ENCODE peak calls at places on chromosomes 7 and 10, in six cellular contexts. K is right atrium auricular region, C is fibroblast of lung, I is GM23338, Z is AG04450, D is tibial nerve. E is an unnamed sample.
A peak's percentile ranks its signal among the peaks of the same experiment; 100 is the strongest.

GRCh38 chr7:29331163-29331562 is 136.6 kb downstream of the CHN2 start:
- DNase-seq in K (no peak), C (no peak), I (no peak), Z (no peak), D (no peak), E (no peak)

GRCh38 chr7:98294798-98295382 is 13.4 kb downstream of the BRI3 start:
- DNase-seq in K (no peak), C (peak; percentile 44), I (peak; percentile 91), Z (no peak), D (no peak), E (peak; percentile 63)

GRCh38 chr10:96719850-96720421 is 378 bp downstream of the PIK3AP1 start:
- DNase-seq in K (no peak), C (no peak), I (peak; percentile 89), Z (no peak), D (no peak), E (peak; percentile 86)

GRCh38 chr10:49710966-49711365 is 31.5 kb downstream of the C10orf53 start:
- DNase-seq in K (no peak), C (no peak), I (no peak), Z (no peak), D (no peak), E (no peak)

GRCh38 chr7:47273974-47274766 is 307.7 kb downstream of the TNS3 start:
- DNase-seq in K (no peak), C (no peak), I (no peak), Z (no peak), D (no peak), E (no peak)

GRCh38 chr10:77927343-77928256 is 1.0 kb upstream of the DLG5 start:
- DNase-seq in K (no peak), C (peak; percentile 22), I (peak; percentile 67), Z (no peak), D (no peak), E (no peak)

GRCh38 chr10:71809628-71810027 is 36.3 kb upstream of the VSIR start:
- DNase-seq in K (no peak), C (no peak), I (no peak), Z (no peak), D (no peak), E (no peak)

GRCh38 chr10:89363766-89364407 is 14.0 kb upstream of the IFIT1B start:
- DNase-seq in K (no peak), C (no peak), I (no peak), Z (no peak), D (no peak), E (no peak)

GRCh38 chr7:127905491-127906330 is 125.5 kb downstream of the LRRC4 start:
- DNase-seq in K (no peak), C (no peak), I (no peak), Z (no peak), D (no peak), E (no peak)

GRCh38 chr10:88994034-88994433 is 3.4 kb downstream of the FAS start:
- DNase-seq in K (no peak), C (peak; percentile 17), I (no peak), Z (no peak), D (no peak), E (no peak)

GRCh38 chr7:41336981-41337380 is 365.9 kb downstream of the INHBA start:
- DNase-seq in K (no peak), C (no peak), I (no peak), Z (no peak), D (no peak), E (no peak)

GRCh38 chr10:7511612-7512011 is 100.8 kb upstream of the SFMBT2 start:
- DNase-seq in K (no peak), C (no peak), I (no peak), Z (no peak), D (no peak), E (no peak)

GRCh38 chr10:86344714-86345161 is 21.9 kb downstream of the GRID1 start:
- DNase-seq in K (no peak), C (no peak), I (no peak), Z (no peak), D (no peak), E (peak; percentile 41)

GRCh38 chr7:105830405-105831218 is 45.8 kb downstream of the ATXN7L1 start:
- DNase-seq in K (no peak), C (peak; percentile 93), I (no peak), Z (peak; percentile 88), D (no peak), E (no peak)

GRCh38 chr7:155144371-155144770 is 74.2 kb downstream of the HTR5A start:
- DNase-seq in K (no peak), C (no peak), I (no peak), Z (no peak), D (no peak), E (no peak)

GRCh38 chr10:110209399-110209925 is 2.1 kb downstream of the MXI1 start:
- DNase-seq in K (peak; percentile 82), C (peak; percentile 54), I (peak; percentile 66), Z (peak; percentile 24), D (no peak), E (peak; percentile 66)

GRCh38 chr10:90865400-90865799 is 6.4 kb upstream of the RPP30 start:
- DNase-seq in K (no peak), C (peak; percentile 64), I (peak; percentile 19), Z (no peak), D (no peak), E (no peak)

GRCh38 chr10:12726971-12727831 is 274.3 kb downstream of the CCDC3 start:
- DNase-seq in K (no peak), C (no peak), I (no peak), Z (no peak), D (no peak), E (no peak)

GRCh38 chr10:12728569-12728968 is 272.9 kb downstream of the CCDC3 start:
- DNase-seq in K (no peak), C (no peak), I (no peak), Z (no peak), D (no peak), E (no peak)

GRCh38 chr10:12730809-12731519 is 270.5 kb downstream of the CCDC3 start:
- DNase-seq in K (no peak), C (peak; percentile 18), I (no peak), Z (no peak), D (no peak), E (no peak)

GRCh38 chr10:12727832-12728215 is 273.7 kb downstream of the CCDC3 start:
- DNase-seq in K (no peak), C (no peak), I (no peak), Z (no peak), D (no peak), E (no peak)

DNA sequence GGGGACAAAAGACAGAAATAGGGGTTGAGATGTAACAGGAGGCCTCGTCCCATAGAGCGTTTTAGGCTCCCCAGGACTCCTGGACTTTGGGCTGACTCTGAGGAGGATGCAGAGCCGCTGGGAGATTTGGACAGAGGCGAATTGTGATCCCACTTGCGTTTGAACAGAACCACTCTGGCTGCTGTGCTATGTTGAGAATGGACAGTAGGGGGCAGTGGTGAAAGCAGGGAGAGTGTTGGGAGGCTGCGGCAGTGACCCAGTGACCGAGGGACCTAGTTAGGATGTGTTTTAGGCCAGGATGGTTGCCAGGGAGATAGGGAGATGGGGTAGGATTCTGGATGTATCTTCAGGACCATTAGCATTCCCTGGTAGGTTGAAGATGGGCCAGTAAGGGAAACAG is 271.6 kb downstream of the CCDC3 start:
- DNase-seq in K (no peak), C (no peak), I (peak; percentile 86), Z (no peak), D (no peak), E (no peak)
- TF ChIP-seq CTCF in K (no peak), C (no peak), I (peak; percentile 80), Z (peak; percentile 24), D (no peak), E (no peak)

GRCh38 chr7:111770116-111770515 is 207.8 kb upstream of the IMMP2L start:
- DNase-seq in K (no peak), C (no peak), I (no peak), Z (no peak), D (no peak), E (no peak)

GRCh38 chr7:111775205-111775604 is 212.9 kb upstream of the IMMP2L start:
- DNase-seq in K (no peak), C (no peak), I (no peak), Z (no peak), D (no peak), E (no peak)

GRCh38 chr7:111772716-111773115 is 210.4 kb upstream of the IMMP2L start:
- DNase-seq in K (no peak), C (no peak), I (no peak), Z (no peak), D (no peak), E (no peak)

GRCh38 chr7:111765936-111766643 is 203.8 kb upstream of the IMMP2L start:
- DNase-seq in K (no peak), C (peak; percentile 71), I (no peak), Z (no peak), D (no peak), E (no peak)

DNA sequence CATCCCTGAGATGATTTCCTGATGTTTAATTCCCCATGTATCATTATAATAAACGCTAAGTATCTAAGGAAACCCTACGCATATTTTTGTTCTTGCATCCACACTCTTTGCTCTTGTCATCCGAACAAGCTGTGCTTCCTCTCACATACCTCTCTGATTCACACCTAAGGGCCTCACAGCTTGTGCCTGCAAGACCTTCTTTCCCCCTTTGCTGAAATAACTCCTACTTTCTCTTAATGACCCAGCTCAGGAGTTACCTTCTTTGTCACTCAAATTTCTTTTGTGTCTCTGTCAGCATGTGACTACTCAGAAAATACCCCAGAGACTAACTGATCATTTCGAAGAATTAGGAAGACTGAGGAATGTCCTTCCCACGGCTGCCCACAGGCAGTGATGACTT is 209.3 kb upstream of the IMMP2L start:
- DNase-seq in K (no peak), C (no peak), I (peak; percentile 38), Z (no peak), D (no peak), E (no peak)
- H3K27ac ChIP-seq in K (no peak overlapping the region), C (no peak overlapping the region), I (peak overlapping the region; percentile 1), Z (no peak overlapping the region), D (no peak overlapping the region), E (no peak overlapping the region)

GRCh38 chr7:25754751-25755150 is 397.2 kb upstream of the NFE2L3 start:
- DNase-seq in K (no peak), C (no peak), I (no peak), Z (no peak), D (no peak), E (no peak)
- TF ChIP-seq CTCF in K (no peak), C (no peak), I (no peak), Z (no peak), D (no peak), E (no peak)

GRCh38 chr10:3136336-3136735 is 36.2 kb downstream of the PITRM1 start:
- DNase-seq in K (peak; percentile 85), C (peak; percentile 24), I (no peak), Z (no peak), D (no peak), E (no peak)
- H3K27ac ChIP-seq in K (peak overlapping the region; percentile 61), C (peak overlapping the region; percentile 43), I (no peak overlapping the region), Z (peak overlapping the region; percentile 31), D (no peak overlapping the region), E (no peak overlapping the region)

DNA sequence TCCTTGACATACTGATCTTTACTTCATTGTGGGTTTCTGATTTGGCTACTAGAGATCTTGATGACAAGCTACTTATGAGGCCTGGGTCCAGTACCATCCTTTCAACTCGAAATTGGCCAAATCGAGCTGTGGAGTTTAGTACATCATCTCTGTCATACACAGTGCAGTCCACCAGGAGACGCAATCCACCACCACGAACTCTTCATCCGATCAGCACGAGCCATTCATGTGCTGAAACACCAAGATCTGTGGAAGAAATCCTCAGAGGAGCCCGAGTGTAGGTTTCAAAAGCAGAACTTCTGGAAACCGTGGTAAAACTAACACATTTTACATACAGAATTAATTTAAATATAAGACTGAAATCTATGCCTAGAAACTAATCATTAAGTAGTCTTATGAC is 14.2 kb downstream of the DNAJC9 start:
- DNase-seq in K (no peak), C (no peak), I (peak; percentile 45), Z (no peak), D (no peak), E (no peak)
- TF ChIP-seq CTCF in K (no peak), C (no peak), I (peak; percentile 45), Z (peak; percentile 22), D (no peak), E (no peak)

GRCh38 chr7:158740013-158740656 is 35.5 kb upstream of the NCAPG2 start:
- DNase-seq in K (no peak), C (peak; percentile 96), I (no peak), Z (peak; percentile 68), D (no peak), E (no peak)
- H3K27ac ChIP-seq in K (no peak overlapping the region), C (peak overlapping the region; percentile 42), I (no peak overlapping the region), Z (peak overlapping the region; percentile 95), D (no peak overlapping the region), E (peak overlapping the region; percentile 19)